ENCODE peak calls at places on chromosomes 3 and 15, in nine cellular contexts. Z, Q, Y, L, F, C, G, D and U are unnamed samples.

GRCh38 chr3:62374375-62374876 is 1.1 kb upstream of the FEZF2 start:
- DNase-seq in Y (no peak), L (no peak), Q (no peak), G (no peak), Z (no peak), F (peak; percentile 26), D (no peak), C (no peak), U (no peak)

GRCh38 chr3:134457331-134458125 is 28.3 kb downstream of the ANAPC13 start:
- DNase-seq in Z (no peak), L (no peak), F (no peak), G (no peak), Y (no peak), C (no peak), Q (no peak), D (no peak), U (no peak)

GRCh38 chr3:66712210-66712609 is 211.4 kb upstream of the LRIG1 start:
- DNase-seq in L (no peak), D (no peak), Y (no peak), C (no peak), Z (no peak), Q (no peak), F (no peak), G (no peak), U (no peak)

GRCh38 chr15:68479870-68480269 is 47.9 kb upstream of the ITGA11 start:
- DNase-seq in G (no peak), Z (no peak), Q (no peak), C (no peak), D (no peak), F (peak; percentile 66), Y (no peak), L (no peak), U (no peak)

GRCh38 chr15:29613951-29614382 is 208.3 kb downstream of the TJP1 start:
- DNase-seq in G (no peak), D (no peak), C (no peak), Q (no peak), Y (no peak), F (no peak), L (no peak), Z (no peak), U (no peak)

GRCh38 chr15:94670436-94671034 is 439.2 kb downstream of the MCTP2 start:
- DNase-seq in Q (no peak), G (peak; percentile 22), C (peak; percentile 63), L (no peak), Y (no peak), F (peak; percentile 32), D (no peak), Z (peak; percentile 18), U (no peak)

GRCh38 chr3:21705769-21706168 is 45.2 kb downstream of the ZNF385D start:
- DNase-seq in Q (no peak), G (no peak), Y (peak; percentile 85), D (peak; percentile 70), L (no peak), C (peak; percentile 52), F (peak; percentile 90), Z (no peak), U (peak; percentile 62)

GRCh38 chr3:47005212-47006144 is 26.0 kb downstream of the NBEAL2 start:
- DNase-seq in F (no peak), Y (no peak), C (no peak), L (no peak), D (no peak), Q (no peak), Z (no peak), G (no peak), U (peak; percentile 55)

GRCh38 chr3:179100652-179101051 is 29.0 kb upstream of the ZMAT3 start:
- DNase-seq in Y (no peak), F (peak; percentile 10), Q (no peak), L (no peak), D (no peak), G (no peak), Z (no peak), C (no peak), U (peak; percentile 19)

GRCh38 chr15:23416349-23417276 is 30.4 kb downstream of the GOLGA6L2 start:
- DNase-seq in G (no peak), C (no peak), D (no peak), F (no peak), L (no peak), Z (no peak), Q (no peak), Y (peak; percentile 28), U (peak; percentile 49)

GRCh38 chr3:194312743-194313281 is 38.3 kb downstream of the CPN2 start:
- DNase-seq in D (no peak), G (no peak), Y (no peak), C (peak; percentile 78), Q (peak; percentile 51), Z (no peak), L (peak; percentile 52), F (peak; percentile 85), U (peak; percentile 70)

GRCh38 chr3:114709102-114709501 is 415.3 kb downstream of the TIGIT start:
- DNase-seq in F (peak; percentile 85), Q (no peak), Y (no peak), L (no peak), Z (no peak), C (peak; percentile 45), G (no peak), D (no peak), U (no peak)

GRCh38 chr15:60350121-60350520 is 47.7 kb downstream of the ANXA2 start:
- DNase-seq in F (no peak), L (no peak), Q (no peak), Z (no peak), G (no peak), Y (no peak), D (no peak), C (no peak), U (no peak)

GRCh38 chr15:50181206-50181982 is 602 bp upstream of the SLC27A2 start:
- DNase-seq in D (no peak), L (no peak), F (no peak), Q (no peak), C (no peak), Y (no peak), G (no peak), Z (no peak), U (no peak)

GRCh38 chr3:84292113-84292512 is 666.7 kb upstream of the CADM2 start:
- DNase-seq in D (no peak), L (no peak), F (no peak), C (no peak), Y (no peak), Q (no peak), Z (no peak), G (no peak), U (no peak)

GRCh38 chr3:169112153-169112892 is 551.2 kb downstream of the MECOM start:
- DNase-seq in F (peak; percentile 97), G (peak; percentile 84), Y (no peak), Z (no peak), L (no peak), D (no peak), C (peak; percentile 82), Q (no peak), U (no peak)

GRCh38 chr3:90055721-90056120 is 948.3 kb downstream of the EPHA3 start:
- DNase-seq in Y (no peak), Q (no peak), L (no peak), Z (no peak), C (no peak), D (no peak), G (peak; percentile 9), F (peak; percentile 11), U (no peak)

GRCh38 chr3:43784640-43785011 is 93.9 kb downstream of the ABHD5 start:
- DNase-seq in F (no peak), Z (no peak), L (no peak), C (no peak), Y (no peak), G (no peak), Q (no peak), D (no peak), U (no peak)

GRCh38 chr3:127712461-127712860 is 39.7 kb downstream of the ABTB1 start:
- DNase-seq in G (no peak), F (no peak), L (no peak), D (no peak), Z (no peak), C (no peak), Q (no peak), Y (peak; percentile 26), U (no peak)

GRCh38 chr15:92025717-92026270 is 172.3 kb downstream of the SLCO3A1 start:
- DNase-seq in Q (peak; percentile 44), Y (no peak), Z (no peak), C (no peak), G (no peak), F (no peak), D (no peak), L (no peak), U (no peak)

GRCh38 chr3:120198305-120198878 is 86.6 kb downstream of the GPR156 start:
- DNase-seq in C (peak; percentile 58), F (peak; percentile 51), G (peak; percentile 29), Y (no peak), D (no peak), Z (no peak), L (no peak), Q (no peak), U (no peak)

GRCh38 chr3:277873-278272 is 81.3 kb downstream of the CHL1 start:
- DNase-seq in Q (no peak), L (no peak), Y (no peak), Z (no peak), D (no peak), G (no peak), F (no peak), C (no peak), U (no peak)
- H3K4me3 ChIP-seq in Q (no peak overlapping the region), L (no peak overlapping the region), Y (no peak overlapping the region), Z (no peak overlapping the region), D (no peak overlapping the region), G (no peak overlapping the region), F (no peak overlapping the region), C (no peak overlapping the region), U (no peak overlapping the region)

DNA sequence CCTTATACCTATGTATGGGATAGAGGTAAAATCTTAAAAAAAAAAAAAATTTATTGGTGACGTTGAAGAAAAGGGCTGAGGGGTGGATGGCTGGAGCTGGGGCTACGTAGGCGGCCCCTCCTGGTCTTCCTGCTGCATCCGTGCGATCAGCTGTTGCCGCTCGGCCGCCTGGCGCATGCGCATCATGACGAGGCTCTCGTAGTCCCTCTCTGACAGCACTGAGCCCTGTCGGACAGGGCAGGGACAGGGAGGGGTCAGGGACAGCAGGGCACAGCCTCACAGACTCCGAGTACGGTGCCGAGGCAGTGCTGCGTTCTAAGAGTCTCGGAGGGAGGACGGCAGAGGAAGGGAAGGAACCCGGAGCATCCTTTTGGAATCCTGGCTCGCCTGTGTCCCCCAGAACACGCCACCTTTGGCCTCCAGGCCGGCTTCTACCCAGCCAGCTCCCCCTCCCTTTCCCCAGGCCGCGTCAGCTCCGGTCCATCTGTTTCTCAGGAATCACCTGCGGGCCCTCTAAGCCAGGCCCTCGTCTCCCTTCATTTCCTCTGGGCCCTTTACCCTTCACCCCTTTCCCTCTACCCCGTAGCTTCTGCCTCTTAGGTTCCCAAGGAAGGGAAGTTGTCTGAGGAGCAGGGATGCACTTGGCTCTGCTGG is 1.8 kb upstream of the C15orf62 start:
- DNase-seq in C (no peak), D (no peak), Z (no peak), Y (no peak), L (no peak), Q (no peak), G (no peak), F (no peak), U (no peak)
- H3K27ac ChIP-seq in C (no peak overlapping the region), D (no peak overlapping the region), Z (no peak overlapping the region), Y (no peak overlapping the region), L (peak overlapping the region; percentile 5), Q (peak overlapping the region; percentile 90), G (no peak overlapping the region), F (no peak overlapping the region), U (no peak overlapping the region)

GRCh38 chr3:56868706-56869105 is 67.0 kb upstream of the ARHGEF3 start:
- DNase-seq in Q (no peak), F (no peak), C (no peak), G (no peak), Z (no peak), D (no peak), L (no peak), Y (no peak), U (no peak)
- H3K4me3 ChIP-seq in Q (no peak overlapping the region), F (no peak overlapping the region), C (no peak overlapping the region), G (no peak overlapping the region), Z (no peak overlapping the region), D (no peak overlapping the region), L (no peak overlapping the region), Y (no peak overlapping the region), U (no peak overlapping the region)

GRCh38 chr3:150147776-150148175 is 177.1 kb upstream of the PFN2 start:
- DNase-seq in G (no peak), L (no peak), Q (no peak), D (no peak), F (peak; percentile 75), Y (no peak), Z (no peak), C (peak; percentile 58), U (peak; percentile 72)
- H3K27ac ChIP-seq in G (peak overlapping the region; percentile 74), L (no peak overlapping the region), Q (no peak overlapping the region), D (peak overlapping the region; percentile 57), F (peak overlapping the region; percentile 93), Y (peak overlapping the region; percentile 52), Z (no peak overlapping the region), C (no peak overlapping the region), U (peak overlapping the region; percentile 96)